ENCODE peak calls at places on chromosome 21, in eight cellular contexts. One of them, this sample, is unnamed.

GRCh38 chr21:38661296-38662223 is 144.2 kb upstream of the ETS2 start:
- DNase-seq in renal cortical epithelial cell: peak
- DNase-seq in kidney tubule cell: no peak
- DNase-seq in EL: peak
- DNase-seq in NCI-H774: peak
- DNase-seq in T-helper 2 cell: no peak
- DNase-seq in GM23248: peak
- DNase-seq in iPS DF 19.7: no peak
- DNase-seq in this sample: no peak

GRCh38 chr21:25997788-25998611 is 172.6 kb downstream of the APP start:
- DNase-seq in T-helper 2 cell: no peak
- DNase-seq in EL: no peak
- DNase-seq in renal cortical epithelial cell: no peak
- DNase-seq in NCI-H774: peak
- DNase-seq in GM23248: no peak
- DNase-seq in iPS DF 19.7: peak
- DNase-seq in kidney tubule cell: no peak
- DNase-seq in this sample: no peak

GRCh38 chr21:36282568-36283230 is 37.3 kb upstream of the MORC3 start:
- DNase-seq in GM23248: peak
- DNase-seq in iPS DF 19.7: no peak
- DNase-seq in renal cortical epithelial cell: no peak
- DNase-seq in T-helper 2 cell: no peak
- DNase-seq in kidney tubule cell: no peak
- DNase-seq in EL: peak
- DNase-seq in NCI-H774: no peak
- DNase-seq in this sample: no peak

GRCh38 chr21:40902993-40903392 is 56.0 kb upstream of the DSCAM start:
- DNase-seq in iPS DF 19.7: no peak
- DNase-seq in EL: no peak
- DNase-seq in T-helper 2 cell: no peak
- DNase-seq in renal cortical epithelial cell: no peak
- DNase-seq in kidney tubule cell: no peak
- DNase-seq in GM23248: no peak
- DNase-seq in NCI-H774: no peak
- DNase-seq in this sample: no peak

GRCh38 chr21:29145837-29146453 is 15.5 kb downstream of the MAP3K7CL start:
- DNase-seq in NCI-H774: no peak
- DNase-seq in GM23248: peak
- DNase-seq in iPS DF 19.7: no peak
- DNase-seq in renal cortical epithelial cell: peak
- DNase-seq in EL: no peak
- DNase-seq in kidney tubule cell: peak
- DNase-seq in T-helper 2 cell: no peak
- DNase-seq in this sample: no peak

GRCh38 chr21:42505090-42505726 is 8.4 kb upstream of the SLC37A1 start:
- DNase-seq in renal cortical epithelial cell: no peak
- DNase-seq in iPS DF 19.7: no peak
- DNase-seq in T-helper 2 cell: no peak
- DNase-seq in EL: no peak
- DNase-seq in GM23248: no peak
- DNase-seq in NCI-H774: no peak
- DNase-seq in kidney tubule cell: no peak
- DNase-seq in this sample: no peak

GRCh38 chr21:21750124-21750825 is 752.1 kb downstream of the NCAM2 start:
- DNase-seq in NCI-H774: no peak
- DNase-seq in GM23248: peak
- DNase-seq in iPS DF 19.7: no peak
- DNase-seq in renal cortical epithelial cell: no peak
- DNase-seq in T-helper 2 cell: no peak
- DNase-seq in EL: peak
- DNase-seq in kidney tubule cell: no peak
- DNase-seq in this sample: no peak

GRCh38 chr21:28138272-28138671 is 854.4 kb downstream of the LTN1 start:
- DNase-seq in kidney tubule cell: no peak
- DNase-seq in iPS DF 19.7: no peak
- DNase-seq in renal cortical epithelial cell: no peak
- DNase-seq in EL: peak
- DNase-seq in T-helper 2 cell: no peak
- DNase-seq in NCI-H774: no peak
- DNase-seq in GM23248: no peak
- DNase-seq in this sample: no peak

GRCh38 chr21:42799516-42799915 is 79.8 kb downstream of the WDR4 start:
- DNase-seq in EL: no peak
- DNase-seq in iPS DF 19.7: no peak
- DNase-seq in kidney tubule cell: peak
- DNase-seq in NCI-H774: no peak
- DNase-seq in renal cortical epithelial cell: peak
- DNase-seq in T-helper 2 cell: no peak
- DNase-seq in GM23248: no peak
- DNase-seq in this sample: no peak

GRCh38 chr21:38925923-38926322 is 120.2 kb downstream of the ETS2 start:
- DNase-seq in T-helper 2 cell: no peak
- DNase-seq in GM23248: peak
- DNase-seq in NCI-H774: no peak
- DNase-seq in renal cortical epithelial cell: peak
- DNase-seq in iPS DF 19.7: no peak
- DNase-seq in kidney tubule cell: peak
- DNase-seq in EL: peak
- DNase-seq in this sample: no peak

GRCh38 chr21:28280611-28281010 is 712.1 kb downstream of the LTN1 start:
- DNase-seq in iPS DF 19.7: peak
- DNase-seq in NCI-H774: no peak
- DNase-seq in kidney tubule cell: no peak
- DNase-seq in GM23248: no peak
- DNase-seq in T-helper 2 cell: no peak
- DNase-seq in renal cortical epithelial cell: no peak
- DNase-seq in EL: no peak
- DNase-seq in this sample: no peak

GRCh38 chr21:43341349-43342163 is 85.4 kb downstream of the SIK1 start:
- DNase-seq in EL: peak
- DNase-seq in GM23248: no peak
- DNase-seq in kidney tubule cell: peak
- DNase-seq in NCI-H774: no peak
- DNase-seq in T-helper 2 cell: no peak
- DNase-seq in iPS DF 19.7: no peak
- DNase-seq in renal cortical epithelial cell: no peak
- DNase-seq in this sample: no peak

GRCh38 chr21:44062380-44062779 is 44.8 kb upstream of the PWP2 start:
- DNase-seq in renal cortical epithelial cell: no peak
- DNase-seq in kidney tubule cell: no peak
- DNase-seq in iPS DF 19.7: no peak
- DNase-seq in NCI-H774: no peak
- DNase-seq in GM23248: no peak
- DNase-seq in T-helper 2 cell: no peak
- DNase-seq in EL: no peak
- DNase-seq in this sample: no peak

GRCh38 chr21:45954271-45954670 is 27.3 kb upstream of the COL6A1 start:
- DNase-seq in EL: peak
- DNase-seq in T-helper 2 cell: no peak
- DNase-seq in kidney tubule cell: no peak
- DNase-seq in NCI-H774: no peak
- DNase-seq in renal cortical epithelial cell: no peak
- DNase-seq in GM23248: peak
- DNase-seq in iPS DF 19.7: no peak
- DNase-seq in this sample: no peak

GRCh38 chr21:39611547-39612190 is 1.1 kb upstream of the B3GALT5 start:
- DNase-seq in NCI-H774: no peak
- DNase-seq in T-helper 2 cell: no peak
- DNase-seq in iPS DF 19.7: no peak
- DNase-seq in GM23248: no peak
- DNase-seq in kidney tubule cell: no peak
- DNase-seq in renal cortical epithelial cell: no peak
- DNase-seq in EL: no peak
- DNase-seq in this sample: no peak

GRCh38 chr21:15660424-15660805 is 69.4 kb upstream of the USP25 start:
- DNase-seq in EL: no peak
- DNase-seq in kidney tubule cell: no peak
- DNase-seq in iPS DF 19.7: no peak
- DNase-seq in NCI-H774: no peak
- DNase-seq in T-helper 2 cell: no peak
- DNase-seq in renal cortical epithelial cell: no peak
- DNase-seq in GM23248: no peak
- DNase-seq in this sample: no peak

GRCh38 chr21:44615881-44616590 is 4.2 kb downstream of the KRTAP10-8 start:
- DNase-seq in T-helper 2 cell: no peak
- DNase-seq in renal cortical epithelial cell: no peak
- DNase-seq in NCI-H774: no peak
- DNase-seq in EL: no peak
- DNase-seq in GM23248: no peak
- DNase-seq in kidney tubule cell: no peak
- DNase-seq in iPS DF 19.7: no peak
- DNase-seq in this sample: no peak

GRCh38 chr21:41794600-41794999 is 27.7 kb upstream of the RIPK4 start:
- DNase-seq in EL: no peak
- DNase-seq in renal cortical epithelial cell: no peak
- DNase-seq in kidney tubule cell: no peak
- DNase-seq in iPS DF 19.7: no peak
- DNase-seq in T-helper 2 cell: no peak
- DNase-seq in NCI-H774: no peak
- DNase-seq in GM23248: no peak
- DNase-seq in this sample: no peak

GRCh38 chr21:28447453-28447852 is 545.2 kb downstream of the LTN1 start:
- DNase-seq in GM23248: peak
- DNase-seq in iPS DF 19.7: no peak
- DNase-seq in T-helper 2 cell: no peak
- DNase-seq in NCI-H774: no peak
- DNase-seq in kidney tubule cell: no peak
- DNase-seq in EL: peak
- DNase-seq in renal cortical epithelial cell: no peak
- DNase-seq in this sample: no peak

GRCh38 chr21:25039461-25040380 is 567.6 kb downstream of the MRPL39 start:
- DNase-seq in kidney tubule cell: peak
- DNase-seq in T-helper 2 cell: no peak
- DNase-seq in renal cortical epithelial cell: peak
- DNase-seq in NCI-H774: peak
- DNase-seq in GM23248: no peak
- DNase-seq in EL: no peak
- DNase-seq in iPS DF 19.7: no peak
- DNase-seq in this sample: no peak

GRCh38 chr21:42369821-42370220 is 3.5 kb upstream of the TFF1 start:
- DNase-seq in renal cortical epithelial cell: no peak
- DNase-seq in NCI-H774: no peak
- DNase-seq in kidney tubule cell: no peak
- DNase-seq in GM23248: no peak
- DNase-seq in EL: no peak
- DNase-seq in iPS DF 19.7: no peak
- DNase-seq in T-helper 2 cell: no peak
- DNase-seq in this sample: no peak

GRCh38 chr21:17446737-17447136 is 66.1 kb upstream of the CXADR start:
- DNase-seq in iPS DF 19.7: no peak
- DNase-seq in NCI-H774: no peak
- DNase-seq in kidney tubule cell: no peak
- DNase-seq in GM23248: no peak
- DNase-seq in T-helper 2 cell: no peak
- DNase-seq in EL: no peak
- DNase-seq in renal cortical epithelial cell: no peak
- DNase-seq in this sample: no peak